ENCODE peak calls at places on chromosomes 1 and 21, in four cellular contexts. A is body of pancreas, S is upper lobe of left lung, C is epithelial cell of proximal tubule. E is an unnamed sample.

GRCh38 chr1:201489656-201490261 is 17.2 kb downstream of the CSRP1 start:
- DNase-seq in A (no peak), S (no peak), C (no peak), E (no peak)

GRCh38 chr1:117928881-117929339 is 511 bp downstream of the GDAP2 start:
- DNase-seq in A (peak), S (peak), C (peak), E (no peak)

GRCh38 chr1:94055459-94056122 is 65.4 kb downstream of the ABCA4 start:
- DNase-seq in A (no peak), S (no peak), C (no peak), E (no peak)

GRCh38 chr21:39863111-39863510 is 4.1 kb upstream of the PCP4 start:
- DNase-seq in A (peak), S (peak), C (peak), E (no peak)

GRCh38 chr1:93537404-93537803 is 89.5 kb downstream of the FNBP1L start:
- DNase-seq in A (no peak), S (no peak), C (no peak), E (no peak)

GRCh38 chr1:17550684-17551584 is 11.4 kb downstream of the ARHGEF10L start:
- DNase-seq in A (no peak), S (no peak), C (no peak), E (no peak)

GRCh38 chr1:162384601-162385279 is 3.2 kb downstream of the C1orf226 start:
- DNase-seq in A (no peak), S (no peak), C (no peak), E (no peak)

GRCh38 chr1:241424480-241424971 is 67.5 kb upstream of the RGS7 start:
- DNase-seq in A (no peak), S (no peak), C (no peak), E (no peak)

GRCh38 chr1:150256549-150257341 is 829 bp upstream of the CA14 start:
- DNase-seq in A (no peak), S (no peak), C (no peak), E (no peak)

GRCh38 chr1:31901838-31902508 is 36.2 kb downstream of the PTP4A2 start:
- DNase-seq in A (no peak), S (no peak), C (no peak), E (no peak)

GRCh38 chr1:241837901-241838300 is 10.1 kb upstream of the EXO1 start:
- DNase-seq in A (no peak), S (no peak), C (no peak), E (no peak)

GRCh38 chr1:15985611-15986272 is 9.8 kb upstream of the ZBTB17 start:
- DNase-seq in A (peak), S (no peak), C (peak), E (no peak)

GRCh38 chr1:201488817-201489581 is 17.9 kb downstream of the CSRP1 start:
- DNase-seq in A (peak), S (peak), C (peak), E (no peak)

GRCh38 chr1:22828151-22828817 is 117.6 kb downstream of the EPHB2 start:
- DNase-seq in A (no peak), S (no peak), C (no peak), E (no peak)

GRCh38 chr1:214830956-214831355 is 228.0 kb downstream of the CENPF start:
- DNase-seq in A (no peak), S (no peak), C (no peak), E (no peak)

GRCh38 chr1:91490501-91490900 is 10.2 kb upstream of the CDC7 start:
- DNase-seq in A (no peak), S (no peak), C (no peak), E (no peak)

GRCh38 chr1:86409416-86410021 is 13.4 kb upstream of the ODF2L start:
- DNase-seq in A (no peak), S (peak), C (no peak), E (no peak)

GRCh38 chr1:211013346-211014240 is 120.4 kb downstream of the KCNH1 start:
- DNase-seq in A (no peak), S (no peak), C (no peak), E (no peak)

GRCh38 chr1:66480162-66480561 is 53.8 kb upstream of the SGIP1 start:
- DNase-seq in A (no peak), S (no peak), C (no peak), E (no peak)

GRCh38 chr1:15283500-15283899 is 36.5 kb downstream of the FHAD1 start:
- DNase-seq in A (no peak), S (no peak), C (no peak), E (no peak)

GRCh38 chr21:43815107-43815742 is 25.8 kb downstream of the RRP1 start:
- DNase-seq in A (no peak), S (no peak), C (no peak), E (no peak)

GRCh38 chr21:25857308-25858099 is 122.7 kb downstream of the GABPA start:
- DNase-seq in A (no peak), S (no peak), C (no peak), E (no peak)

GRCh38 chr1:186374313-186375151 is 521 bp downstream of the TPR start:
- DNase-seq in A (peak), S (peak), C (no peak), E (no peak)

GRCh38 chr21:32083175-32083574 is 195.7 kb downstream of the MIS18A start:
- DNase-seq in A (no peak), S (no peak), C (no peak), E (no peak)

GRCh38 chr1:221726331-221726692 is 15.6 kb downstream of the DUSP10 start:
- DNase-seq in A (no peak), S (no peak), C (no peak), E (no peak)

GRCh38 chr1:8145525-8145924 is 119.4 kb upstream of the ERRFI1 start:
- DNase-seq in A (no peak), S (no peak), C (no peak), E (no peak)

GRCh38 chr1:24704411-24705259 is 40.6 kb upstream of the CLIC4 start:
- DNase-seq in A (no peak), S (no peak), C (no peak), E (no peak)

GRCh38 chr1:66996018-66996682 is 57.8 kb downstream of the SLC35D1 start:
- DNase-seq in A (peak), S (peak), C (no peak), E (peak)

GRCh38 chr1:35925741-35926140 is 5.2 kb upstream of the AGO3 start:
- DNase-seq in A (peak), S (no peak), C (no peak), E (no peak)

GRCh38 chr1:241423541-241424479 is 66.8 kb upstream of the RGS7 start:
- DNase-seq in A (peak), S (no peak), C (no peak), E (peak)

GRCh38 chr1:193058529-193059281 is 455 bp downstream of the UCHL5 start:
- DNase-seq in A (peak), S (peak), C (no peak), E (peak)

GRCh38 chr1:40435876-40436275 is 14.4 kb upstream of the ZFP69B start:
- DNase-seq in A (no peak), S (no peak), C (no peak), E (no peak)

GRCh38 chr1:209651148-209651547 is 1.1 kb downstream of the LAMB3 start:
- DNase-seq in A (peak), S (peak), C (no peak), E (no peak)

GRCh38 chr1:205988585-205988995 is 14.6 kb downstream of the RAB7B start:
- DNase-seq in A (no peak), S (no peak), C (no peak), E (no peak)

GRCh38 chr1:226708967-226709396 is 30.1 kb downstream of the ITPKB start:
- DNase-seq in A (no peak), S (no peak), C (no peak), E (no peak)

GRCh38 chr1:226706664-226707063 is 32.4 kb downstream of the ITPKB start:
- DNase-seq in A (no peak), S (no peak), C (no peak), E (no peak)

GRCh38 chr1:226710501-226710900 is 28.6 kb downstream of the ITPKB start:
- DNase-seq in A (no peak), S (no peak), C (no peak), E (no peak)

GRCh38 chr1:226709942-226710341 is 29.1 kb downstream of the ITPKB start:
- DNase-seq in A (no peak), S (no peak), C (no peak), E (no peak)

GRCh38 chr1:226708342-226708780 is 30.7 kb downstream of the ITPKB start:
- DNase-seq in A (no peak), S (peak), C (peak), E (no peak)
- TF ChIP-seq CTCF in A (no peak), S (no peak), C (no peak), E (no peak)

GRCh38 chr1:26861286-26861701 is 1.7 kb upstream of the SFN start:
- DNase-seq in A (no peak), S (no peak), C (no peak), E (no peak)

GRCh38 chr1:26862781-26863676 is at the start of gene SFN:
- DNase-seq in A (peak), S (peak), C (no peak), E (no peak)

GRCh38 chr1:26863677-26864060 is 720 bp downstream of the SFN start:
- DNase-seq in A (no peak), S (no peak), C (no peak), E (no peak)

GRCh38 chr1:26858891-26859630 is 3.9 kb upstream of the SFN start:
- DNase-seq in A (no peak), S (no peak), C (no peak), E (no peak)

DNA sequence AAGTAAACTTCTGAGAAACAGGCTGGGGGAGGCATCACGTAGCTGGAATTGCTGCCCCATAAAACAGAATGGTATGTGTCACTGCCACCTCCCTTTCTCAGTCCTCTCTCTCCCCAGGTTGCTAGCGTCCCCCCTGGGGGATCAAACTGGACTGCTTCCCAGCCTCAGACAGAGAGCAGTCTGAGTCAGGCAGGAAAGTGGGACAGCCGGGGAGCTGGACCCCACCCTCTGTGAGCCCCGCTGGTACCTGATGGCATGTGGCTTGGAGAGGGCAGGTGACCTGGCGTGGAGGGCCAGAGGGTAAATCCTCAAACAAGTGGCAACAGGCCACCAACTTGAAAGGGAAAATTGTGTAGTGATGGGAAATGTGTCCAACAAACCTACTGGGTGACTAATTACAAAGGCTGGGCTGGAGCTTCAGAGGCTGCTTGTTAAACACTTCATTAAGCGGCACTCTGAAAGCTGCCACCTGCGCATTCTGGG is 1.0 kb upstream of the SFN start:
- DNase-seq in A (no peak), S (peak), C (no peak), E (no peak)
- TF ChIP-seq CTCF in A (no peak), S (no peak), C (no peak), E (no peak)

DNA sequence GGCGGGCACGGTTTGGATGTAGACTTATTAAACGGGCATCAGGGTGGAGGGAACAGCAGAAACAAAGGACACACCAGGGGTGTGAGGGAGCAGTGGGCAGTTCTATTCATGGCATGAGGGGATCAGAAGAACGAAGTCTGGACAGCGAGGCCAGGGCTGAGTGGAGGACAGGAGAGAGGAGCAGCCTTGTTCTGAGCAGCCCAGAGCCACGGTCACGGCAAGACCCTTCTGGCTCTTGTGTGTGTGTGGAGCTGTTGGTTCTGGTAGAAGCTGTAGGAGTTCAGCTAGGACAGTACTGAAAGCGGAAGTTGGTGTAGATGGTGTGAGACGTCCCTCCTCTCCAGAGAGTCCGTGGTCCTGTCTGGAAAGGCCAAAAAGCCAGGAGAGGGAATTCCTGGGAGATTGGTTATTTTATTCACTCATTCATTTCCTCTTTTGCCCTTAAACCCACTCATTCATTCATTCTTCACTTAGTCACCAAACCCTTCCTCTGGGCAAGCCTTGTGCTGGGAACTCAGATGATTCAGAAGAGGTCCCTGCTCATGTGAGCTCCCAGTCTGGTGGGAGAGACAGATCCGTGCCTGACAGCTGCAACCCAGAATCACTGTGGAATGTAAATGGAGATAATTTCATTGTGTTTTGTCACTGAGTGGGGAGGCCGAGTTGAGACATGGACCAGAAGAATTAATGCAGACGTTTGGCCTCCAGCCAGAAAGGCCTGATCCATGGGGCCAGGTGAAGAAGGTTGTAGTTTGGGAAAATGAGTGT is 4.1 kb upstream of the ACOT11 start:
- DNase-seq in A (no peak), S (no peak), C (no peak), E (no peak)
- TF ChIP-seq CTCF in A (no peak), S (no peak), C (no peak), E (no peak)

GRCh38 chr1:30054126-30054525 is 669.3 kb downstream of the MATN1 start:
- DNase-seq in A (no peak), S (no peak), C (no peak), E (no peak)

GRCh38 chr1:30049748-30050147 is 673.6 kb downstream of the MATN1 start:
- DNase-seq in A (no peak), S (peak), C (no peak), E (no peak)

GRCh38 chr1:30048905-30049304 is 674.5 kb downstream of the MATN1 start:
- DNase-seq in A (no peak), S (peak), C (no peak), E (no peak)

GRCh38 chr1:30051777-30052176 is 671.6 kb downstream of the MATN1 start:
- DNase-seq in A (no peak), S (no peak), C (no peak), E (no peak)

GRCh38 chr1:30052178-30052577 is 671.2 kb downstream of the MATN1 start:
- DNase-seq in A (no peak), S (no peak), C (no peak), E (no peak)
- TF ChIP-seq CTCF in A (no peak), S (no peak), C (peak), E (no peak)

DNA sequence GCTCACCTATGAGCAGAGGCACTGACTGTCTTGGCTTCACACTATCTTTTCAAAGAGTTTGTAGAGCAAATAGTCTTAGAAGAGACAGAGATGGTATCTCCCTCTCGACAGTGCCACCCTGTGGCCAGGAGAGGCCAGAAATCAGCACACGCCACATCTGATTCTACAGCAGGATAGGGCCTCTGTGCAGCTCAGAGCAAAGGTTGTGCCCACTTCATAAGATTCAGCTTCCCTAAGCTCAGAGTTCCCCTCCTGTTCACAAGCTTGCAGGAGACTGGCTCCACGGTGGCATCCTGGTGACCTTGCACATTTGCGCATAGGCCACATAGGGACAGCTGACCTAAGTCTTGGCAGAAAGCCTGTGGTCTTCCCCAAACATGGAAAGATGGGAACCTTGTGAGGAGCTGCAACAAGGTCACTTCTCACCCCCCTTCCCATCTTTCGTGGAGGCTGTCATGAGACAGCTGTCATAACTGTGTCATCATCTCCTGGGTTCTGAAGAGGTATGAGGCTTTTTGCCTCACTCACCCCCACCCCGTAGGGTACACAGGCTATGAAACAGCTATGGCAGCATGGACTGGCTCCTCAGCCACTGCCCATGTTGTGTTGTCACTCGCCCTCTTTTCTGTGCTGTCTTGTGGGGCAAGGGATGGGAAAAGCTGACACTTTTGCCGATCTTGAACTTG is 3.0 kb downstream of the ITLN2 start:
- DNase-seq in A (peak), S (peak), C (no peak), E (peak)
- TF ChIP-seq CTCF in A (peak), S (peak), C (peak), E (no peak)

GRCh38 chr1:6209661-6210605 is 4.0 kb downstream of the RNF207 start:
- DNase-seq in A (no peak), S (no peak), C (no peak), E (no peak)

GRCh38 chr1:6207075-6207885 is 1.4 kb downstream of the RNF207 start:
- DNase-seq in A (no peak), S (no peak), C (no peak), E (no peak)

GRCh38 chr1:6208723-6209660 is 3.1 kb downstream of the RNF207 start:
- DNase-seq in A (peak), S (no peak), C (no peak), E (no peak)

GRCh38 chr1:6207921-6208320 is 2.0 kb downstream of the RNF207 start:
- DNase-seq in A (no peak), S (no peak), C (no peak), E (no peak)

DNA sequence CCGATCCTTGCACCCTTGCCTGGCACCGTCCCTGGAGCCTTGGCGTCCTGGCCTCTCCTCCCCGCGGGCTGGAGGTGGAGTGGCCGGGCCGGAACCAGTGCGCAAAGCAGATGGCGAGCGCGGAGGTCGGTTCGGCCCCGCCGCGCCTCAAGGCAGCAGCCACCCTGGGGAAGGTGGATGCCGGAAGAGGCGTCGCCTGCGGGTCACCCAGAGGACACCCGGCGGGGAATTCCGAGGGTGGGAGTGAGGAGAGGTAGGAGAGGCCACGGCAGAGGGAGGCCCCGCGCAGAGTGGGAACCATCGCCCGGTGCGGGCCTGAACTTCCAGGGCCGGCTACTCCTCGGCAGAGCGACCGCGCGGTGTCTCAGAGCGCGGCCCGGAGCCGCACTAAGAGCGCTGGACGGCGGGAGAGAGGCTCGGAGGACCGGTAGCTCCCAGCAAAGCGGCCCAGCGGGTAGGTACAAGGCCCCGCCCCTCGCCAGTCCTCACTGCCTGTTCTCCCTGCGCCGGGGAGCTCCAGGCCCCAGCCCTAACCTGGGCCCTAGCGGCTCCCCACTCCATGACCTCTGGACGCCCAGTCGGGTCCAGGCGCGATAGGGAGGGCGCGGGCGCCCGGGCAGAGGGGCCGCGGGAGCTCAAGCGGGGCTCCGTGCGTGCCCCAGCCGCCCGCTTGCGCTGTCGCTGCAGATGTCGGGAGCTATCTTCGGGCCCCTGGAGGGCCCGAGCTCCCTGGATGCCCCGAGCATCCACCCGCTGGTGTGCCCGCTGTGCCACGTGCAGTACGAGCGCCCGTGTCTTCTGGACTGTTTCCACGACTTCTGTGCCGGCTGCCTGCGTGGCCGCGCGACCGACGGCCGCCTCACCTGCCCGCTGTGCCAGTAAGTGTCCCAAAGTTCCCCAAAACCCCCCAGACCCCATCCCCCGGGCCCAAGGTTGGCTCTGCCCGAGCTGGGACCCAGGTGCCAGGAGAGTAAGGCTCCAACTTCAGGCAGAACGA is at the start of gene RNF207:
- DNase-seq in A (peak), S (peak), C (no peak), E (peak)
- TF ChIP-seq CTCF in A (no peak), S (no peak), C (no peak), E (no peak)

GRCh38 chr1:153549741-153550397 is 811 bp upstream of the S100A3 start:
- DNase-seq in A (no peak), S (no peak), C (no peak), E (no peak)
- TF ChIP-seq CTCF in A (no peak), S (no peak), C (no peak), E (no peak)

E was measured in activated B cell treated with CpG ODN at 0.5 μM for 24 hours.